ENCODE peak calls at places on chromosomes 1 and 21, in six cellular contexts. G is ovary; X is CD4-positive, alpha-beta T cell; L is H9; B is heart right ventricle; O is colonic mucosa. D is an unnamed sample.

GRCh38 chr1:37391181-37391949 is 83.0 kb upstream of the ZC3H12A start:
- DNase-seq in L (peak), O (no peak), X (no peak), B (no peak), G (no peak), D (no peak)

GRCh38 chr21:37565530-37566223 is 199.1 kb downstream of the DYRK1A start:
- DNase-seq in G (no peak), O (no peak), B (peak), X (no peak), L (no peak), D (no peak)

GRCh38 chr1:203607169-203607873 is 19.3 kb upstream of the ATP2B4 start:
- DNase-seq in B (no peak), G (peak), O (no peak), L (no peak), X (peak), D (peak)

GRCh38 chr1:226634611-226635246 is 86.2 kb downstream of the STUM start:
- DNase-seq in B (no peak), L (no peak), G (no peak), X (no peak), O (no peak), D (no peak)

GRCh38 chr1:29120955-29121485 is 2.7 kb downstream of the TMEM200B start:
- DNase-seq in G (peak), L (peak), X (peak), B (no peak), O (peak), D (no peak)

GRCh38 chr1:175725684-175726083 is 17.7 kb downstream of the TNR start:
- DNase-seq in O (no peak), X (no peak), L (peak), B (peak), G (no peak), D (no peak)

GRCh38 chr1:162829268-162829667 is 31.7 kb downstream of the CCDC190 start:
- DNase-seq in B (no peak), X (no peak), O (no peak), L (no peak), G (no peak), D (no peak)

GRCh38 chr1:55070765-55071164 is 31.4 kb downstream of the PCSK9 start:
- DNase-seq in O (no peak), B (no peak), L (peak), X (no peak), G (no peak), D (no peak)

GRCh38 chr1:17675681-17676243 is 79.4 kb upstream of the ACTL8 start:
- DNase-seq in X (no peak), B (no peak), G (no peak), L (no peak), O (no peak), D (no peak)

GRCh38 chr1:65527211-65527610 is 106.7 kb downstream of the LEPR start:
- DNase-seq in X (no peak), L (no peak), G (no peak), B (no peak), O (no peak), D (no peak)

GRCh38 chr1:208747979-208748378 is 503.8 kb upstream of the PLXNA2 start:
- DNase-seq in B (no peak), G (no peak), O (no peak), X (no peak), L (no peak), D (no peak)

GRCh38 chr1:234393190-234393589 is 19.9 kb downstream of the COA6 start:
- DNase-seq in O (no peak), X (peak), L (no peak), B (no peak), G (no peak), D (no peak)

GRCh38 chr1:62235576-62235975 is 40.9 kb downstream of the L1TD1 start:
- DNase-seq in O (no peak), L (no peak), G (no peak), B (no peak), X (no peak), D (no peak)

GRCh38 chr1:184861755-184862336 is 107.2 kb upstream of the EDEM3 start:
- DNase-seq in B (no peak), L (no peak), O (no peak), X (no peak), G (no peak), D (no peak)

GRCh38 chr1:14946011-14946359 is 207.6 kb upstream of the TMEM51 start:
- DNase-seq in G (no peak), O (no peak), X (no peak), L (no peak), B (no peak), D (no peak)

GRCh38 chr1:235582130-235582529 is 67.5 kb downstream of the GNG4 start:
- DNase-seq in B (no peak), L (no peak), X (no peak), G (no peak), O (no peak), D (no peak)

GRCh38 chr1:160161965-160162705 is 10.7 kb downstream of the ATP1A4 start:
- DNase-seq in B (peak), X (no peak), O (no peak), G (no peak), L (peak), D (no peak)

GRCh38 chr21:14987370-14988170 is 77.2 kb downstream of the NRIP1 start:
- DNase-seq in B (no peak), X (no peak), L (no peak), O (no peak), G (no peak), D (no peak)

GRCh38 chr1:22810378-22810777 is 99.7 kb downstream of the EPHB2 start:
- DNase-seq in L (no peak), B (no peak), X (no peak), O (no peak), G (no peak), D (no peak)

GRCh38 chr1:100423832-100424337 is 71.6 kb downstream of the CDC14A start:
- DNase-seq in B (no peak), X (no peak), O (no peak), L (no peak), G (no peak), D (no peak)
- TF ChIP-seq CTCF in B (no peak), X (peak), O (no peak), L (peak), G (no peak), D (no peak)

GRCh38 chr1:93874025-93874651 is 4.9 kb downstream of the DNTTIP2 start:
- DNase-seq in B (no peak), L (no peak), G (no peak), X (no peak), O (no peak), D (no peak)
- TF ChIP-seq CTCF in B (peak), L (peak), G (peak), X (peak), O (peak), D (peak)

DNA sequence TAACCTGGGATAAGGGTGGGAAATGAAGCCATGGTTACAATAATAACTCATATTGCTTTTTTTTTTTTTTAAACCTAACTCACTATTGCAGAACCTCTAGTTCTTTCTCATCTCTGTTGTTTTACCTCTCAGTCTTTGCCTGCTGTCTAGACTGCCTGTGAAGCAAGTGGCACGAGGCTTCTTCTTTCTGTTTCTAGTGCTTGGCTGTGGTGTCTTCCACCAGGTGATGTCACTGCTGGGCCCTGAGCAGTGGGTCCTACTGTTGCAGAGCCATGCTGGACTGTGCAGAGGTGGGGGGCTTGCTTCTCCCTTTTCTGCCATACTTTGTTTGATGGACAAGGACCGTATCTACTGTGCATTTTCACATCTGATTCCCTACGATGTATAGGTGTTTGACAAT is 51.7 kb downstream of the ZNF326 start:
- DNase-seq in O (no peak), B (no peak), G (no peak), X (no peak), L (no peak), D (no peak)
- TF ChIP-seq CTCF in O (no peak), B (no peak), G (no peak), X (no peak), L (no peak), D (no peak)

DNA sequence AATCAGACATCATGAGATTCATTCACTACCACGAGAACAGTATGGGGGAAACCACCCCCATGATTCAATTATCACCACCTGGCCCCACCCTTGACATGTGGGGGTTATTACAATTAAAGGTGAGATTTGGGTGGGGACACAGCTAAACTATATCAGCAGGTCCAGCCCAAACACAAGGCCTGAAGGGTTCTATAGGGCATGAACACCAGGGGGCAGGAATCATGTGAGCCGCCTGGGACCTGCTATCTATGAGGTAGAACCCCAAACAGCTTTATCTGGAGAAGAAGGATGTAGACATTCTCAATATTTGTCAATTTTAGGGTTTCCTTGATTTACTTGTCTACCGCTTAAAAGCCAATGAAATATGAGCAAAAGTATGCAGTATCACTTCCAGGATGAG is 294.9 kb upstream of the DEPDC1 start:
- DNase-seq in G (no peak), O (no peak), B (no peak), X (no peak), L (peak), D (no peak)
- TF ChIP-seq CTCF in G (no peak), O (no peak), B (no peak), X (no peak), L (peak), D (no peak)